ENCODE peak calls at places on chromosome X, in nine cellular contexts. Z, Q, P, A, B, H, Y, T and V are unnamed samples.

GRCh38 chrX:40010550-40011364 is 87.0 kb downstream of the BCOR start:
- DNase-seq in H (no peak), P (no peak), B (no peak), A (no peak), Y (no peak), Z (no peak), T (no peak), Q (no peak), V (peak)

GRCh38 chrX:106707771-106708454 is 18.6 kb upstream of the RNF128 start:
- DNase-seq in Q (no peak), B (peak), Y (peak), T (peak), P (peak), A (no peak), Z (no peak), H (no peak), V (no peak)

GRCh38 chrX:19705196-19705769 is 182.1 kb downstream of the SH3KBP1 start:
- DNase-seq in P (peak), A (no peak), Z (no peak), B (peak), H (no peak), T (no peak), Q (no peak), Y (peak), V (no peak)

GRCh38 chrX:110173192-110174175 is 144.4 kb downstream of the AMMECR1 start:
- DNase-seq in H (no peak), Q (no peak), A (no peak), P (no peak), T (peak), B (peak), Z (no peak), Y (no peak), V (no peak)

GRCh38 chrX:88612870-88613329 is 134.1 kb upstream of the CPXCR1 start:
- DNase-seq in Z (no peak), Q (no peak), A (peak), H (no peak), Y (no peak), T (peak), P (no peak), B (no peak), V (no peak)

GRCh38 chrX:48958635-48959094 is 1.3 kb upstream of the OTUD5 start:
- DNase-seq in H (no peak), P (peak), A (peak), Z (no peak), Y (peak), T (peak), Q (no peak), B (peak), V (peak)

GRCh38 chrX:19852014-19853005 is 35.1 kb downstream of the SH3KBP1 start:
- DNase-seq in Q (no peak), B (peak), A (no peak), Z (no peak), T (peak), Y (no peak), H (no peak), P (no peak), V (no peak)

GRCh38 chrX:101051549-101052302 is at the start of gene TRMT2B:
- DNase-seq in T (peak), A (peak), Z (peak), Q (peak), H (peak), P (no peak), Y (peak), B (peak), V (peak)

GRCh38 chrX:9352683-9353430 is 112.0 kb upstream of the TBL1X start:
- DNase-seq in T (peak), H (no peak), Q (no peak), P (peak), Z (peak), Y (peak), A (peak), B (peak), V (peak)

GRCh38 chrX:138014577-138014976 is 448.6 kb downstream of the ZIC3 start:
- DNase-seq in Z (no peak), Y (no peak), H (no peak), B (no peak), P (no peak), A (no peak), T (no peak), Q (no peak), V (no peak)

GRCh38 chrX:107659768-107660167 is 31.5 kb downstream of the PRPS1 start:
- DNase-seq in P (no peak), H (no peak), Z (peak), B (peak), Y (peak), A (peak), Q (no peak), T (peak), V (peak)

GRCh38 chrX:110743679-110744340 is 51.8 kb downstream of the CHRDL1 start:
- DNase-seq in H (no peak), Y (no peak), B (peak), T (no peak), Q (no peak), P (no peak), A (peak), Z (peak), V (no peak)

GRCh38 chrX:71160475-71160874 is 15.8 kb downstream of the NLGN3 start:
- DNase-seq in A (no peak), Z (no peak), T (peak), P (no peak), B (no peak), H (no peak), Y (no peak), Q (no peak), V (no peak)

GRCh38 chrX:106415276-106415895 is 196.4 kb upstream of the RADX start:
- DNase-seq in A (peak), B (peak), Q (no peak), P (no peak), Z (peak), H (no peak), Y (peak), T (peak), V (peak)

GRCh38 chrX:56232221-56233082 is at the start of gene KLF8:
- DNase-seq in A (no peak), Z (peak), P (no peak), Y (no peak), T (no peak), H (no peak), B (no peak), Q (peak), V (peak)

GRCh38 chrX:44093431-44093830 is 120.2 kb upstream of the NDP start:
- DNase-seq in Z (no peak), Y (no peak), B (no peak), T (no peak), Q (no peak), A (no peak), H (no peak), P (no peak), V (no peak)

GRCh38 chrX:11949291-11949690 is 189.0 kb upstream of the FRMPD4 start:
- DNase-seq in T (peak), Y (no peak), A (no peak), Z (no peak), Q (no peak), P (no peak), H (no peak), B (no peak), V (no peak)

GRCh38 chrX:114584434-114584943 is 603 bp downstream of the HTR2C start:
- DNase-seq in Z (no peak), H (peak), A (no peak), T (no peak), Y (no peak), P (no peak), B (no peak), Q (no peak), V (no peak)

GRCh38 chrX:55783723-55784122 is 66.2 kb downstream of the RRAGB start:
- DNase-seq in H (no peak), P (no peak), A (no peak), B (peak), Q (no peak), Y (peak), Z (no peak), T (no peak), V (no peak)

GRCh38 chrX:138917781-138918180 is 206.3 kb upstream of the FGF13 start:
- DNase-seq in Q (no peak), Z (no peak), H (no peak), T (peak), Y (no peak), P (peak), B (peak), A (no peak), V (no peak)

GRCh38 chrX:115949900-115950822 is 220.4 kb upstream of the AGTR2 start:
- DNase-seq in Y (no peak), T (no peak), Z (no peak), H (no peak), A (no peak), Q (no peak), B (no peak), P (no peak), V (no peak)

GRCh38 chrX:53494427-53494826 is 60.3 kb upstream of the HSD17B10 start:
- DNase-seq in Z (no peak), P (no peak), A (no peak), Q (no peak), T (peak), B (no peak), H (no peak), Y (no peak), V (no peak)

GRCh38 chrX:10104958-10105658 is 51.7 kb upstream of the CLCN4 start:
- DNase-seq in Y (no peak), Q (no peak), B (no peak), A (no peak), P (no peak), Z (no peak), T (peak), H (no peak), V (no peak)

GRCh38 chrX:2609431-2610238 is 81.5 kb upstream of the CD99 start:
- DNase-seq in P (no peak), B (peak), H (no peak), Q (no peak), T (no peak), Z (no peak), Y (no peak), A (peak), V (no peak)

GRCh38 chrX:43861750-43862149 is 20.5 kb downstream of the MAOB start:
- DNase-seq in Q (no peak), H (no peak), T (no peak), Z (no peak), P (no peak), A (no peak), B (peak), Y (no peak), V (no peak)

GRCh38 chrX:2707334-2707760 is 16.3 kb downstream of the CD99 start:
- DNase-seq in T (peak), A (no peak), B (peak), Y (peak), Z (peak), H (no peak), P (no peak), Q (peak), V (peak)

GRCh38 chrX:108001218-108001814 is 19.1 kb upstream of the TEX13B start:
- DNase-seq in Z (peak), B (peak), Y (peak), A (peak), P (peak), Q (no peak), T (peak), H (no peak), V (peak)

GRCh38 chrX:137565921-137566745 is at the start of gene ZIC3:
- DNase-seq in Z (no peak), Y (no peak), B (peak), H (peak), T (peak), A (no peak), Q (peak), P (no peak), V (no peak)

GRCh38 chrX:31266172-31267076 is 194.6 kb upstream of the FTHL17 start:
- DNase-seq in H (peak), Y (no peak), P (no peak), B (peak), Z (peak), T (peak), A (peak), Q (peak), V (no peak)

GRCh38 chrX:107775734-107776511 is at the start of gene TSC22D3:
- DNase-seq in Z (peak), B (peak), Q (peak), P (peak), H (no peak), A (peak), Y (peak), T (peak), V (peak)

GRCh38 chrX:16604300-16604699 is 45.7 kb upstream of the S100G start:
- DNase-seq in Z (no peak), Y (no peak), A (no peak), H (no peak), B (peak), P (no peak), T (peak), Q (no peak), V (no peak)

GRCh38 chrX:48466696-48467095 is 3.4 kb downstream of the SLC38A5 start:
- DNase-seq in P (no peak), T (no peak), H (no peak), Z (peak), B (no peak), A (no peak), Y (no peak), Q (no peak), V (peak)

GRCh38 chrX:154444001-154444754 is at the start of gene FAM50A:
- DNase-seq in A (peak), Y (peak), Q (peak), T (peak), P (no peak), H (peak), Z (peak), B (peak), V (peak)
- TF ChIP-seq CTCF in A (no peak), Y (no peak), Q (no peak), T (no peak), P (no peak), H (no peak), Z (no peak), B (no peak), V (no peak)

DNA sequence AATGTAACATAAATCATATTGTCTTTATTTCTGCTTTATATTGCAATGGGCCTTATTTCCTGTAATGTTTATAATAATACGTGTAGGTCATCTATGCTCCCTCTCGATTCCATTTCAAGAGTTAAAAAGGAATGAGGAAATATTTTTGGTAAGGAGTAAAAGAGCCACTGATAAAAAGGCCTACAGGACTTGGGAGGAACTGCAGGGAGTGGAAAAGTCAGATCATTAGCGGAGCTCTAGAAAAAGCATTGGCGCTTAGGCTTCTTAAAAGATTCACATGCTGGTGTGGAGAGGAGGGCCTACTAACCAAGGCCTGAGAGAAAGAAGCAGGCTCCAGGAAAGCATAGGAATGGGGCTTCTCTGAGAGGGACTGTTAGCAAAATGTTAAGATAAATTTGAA is 82.9 kb upstream of the PNPLA4 start:
- DNase-seq in B (no peak), Z (no peak), H (no peak), P (no peak), A (no peak), T (no peak), Y (no peak), Q (no peak), V (no peak)
- TF ChIP-seq CTCF in B (no peak), Z (no peak), H (peak), P (no peak), A (no peak), T (no peak), Y (peak), Q (no peak), V (no peak)

GRCh38 chrX:68921937-68922456 is 93.2 kb downstream of the EFNB1 start:
- DNase-seq in H (no peak), Z (no peak), A (no peak), Q (no peak), T (no peak), B (no peak), Y (no peak), P (no peak), V (no peak)
- TF ChIP-seq CTCF in H (no peak), Z (no peak), A (no peak), Q (no peak), T (no peak), B (no peak), Y (no peak), P (no peak), V (no peak)

GRCh38 chrX:135481696-135482179 is 38.7 kb upstream of the INTS6L start:
- DNase-seq in B (no peak), Y (no peak), T (no peak), Z (no peak), H (no peak), P (no peak), A (no peak), Q (no peak), V (no peak)

GRCh38 chrX:135476378-135476777 is 44.1 kb upstream of the INTS6L start:
- DNase-seq in T (no peak), Y (no peak), H (no peak), A (no peak), Q (no peak), P (no peak), Z (no peak), B (no peak), V (no peak)

GRCh38 chrX:135480076-135480475 is 40.4 kb upstream of the INTS6L start:
- DNase-seq in Y (no peak), Z (no peak), A (no peak), H (no peak), B (no peak), T (no peak), Q (no peak), P (no peak), V (no peak)

GRCh38 chrX:135477576-135477975 is 42.9 kb upstream of the INTS6L start:
- DNase-seq in T (peak), P (peak), B (peak), A (peak), H (peak), Z (peak), Y (peak), Q (peak), V (peak)
- TF ChIP-seq CTCF in T (peak), P (peak), B (peak), A (peak), H (no peak), Z (peak), Y (peak), Q (peak), V (peak)